ENCODE peak calls at places on chromosomes 13 and 19, in four cellular contexts. L is WTC11; H is posterior cingulate gyrus; U is T-helper 2 cell treated with Interferon-gamma antibody and Interleukin-4, amounts not matched to agents 5 μg/mL and 100 μg/mL, for 36 hours. K is an unnamed sample.

GRCh38 chr13:38394777-38395504 is 45.3 kb downstream of the UFM1 start:
- DNase-seq in L (no peak), H (no peak), U (no peak), K (no peak)

GRCh38 chr13:44259045-44260042 is 114.3 kb upstream of the SERP2 start:
- DNase-seq in L (no peak), H (no peak), U (peak; percentile 79), K (no peak)

GRCh38 chr13:93422980-93423554 is 196.5 kb downstream of the GPC6 start:
- DNase-seq in L (no peak), H (no peak), U (no peak), K (no peak)

GRCh38 chr13:38900188-38900587 is 90.4 kb downstream of the STOML3 start:
- DNase-seq in L (peak; percentile 34), H (no peak), U (no peak), K (peak; percentile 74)

GRCh38 chr19:41705393-41706174 is 2.8 kb upstream of the CEACAM5 start:
- DNase-seq in L (peak; percentile 77), H (no peak), U (no peak), K (peak; percentile 47)

GRCh38 chr13:32746474-32746873 is 160.2 kb downstream of the PDS5B start:
- DNase-seq in L (no peak), H (no peak), U (no peak), K (no peak)

GRCh38 chr19:18735324-18735723 is 51.8 kb downstream of the CRTC1 start:
- DNase-seq in L (no peak), H (no peak), U (no peak), K (no peak)

GRCh38 chr13:91347212-91347995 is at the start of gene MIR17HG:
- DNase-seq in L (peak; percentile 88), H (peak; percentile 73), U (peak; percentile 89), K (peak; percentile 91)

GRCh38 chr19:35048911-35049411 is 7.4 kb downstream of the HPN start:
- DNase-seq in L (no peak), H (peak; percentile 75), U (no peak), K (no peak)

GRCh38 chr13:90533866-90534265 is 813.6 kb upstream of the MIR17HG start:
- DNase-seq in L (no peak), H (no peak), U (no peak), K (no peak)

GRCh38 chr19:33290082-33290815 is 12.1 kb downstream of the CEBPA start:
- DNase-seq in L (no peak), H (no peak), U (no peak), K (no peak)

GRCh38 chr19:48970923-48971395 is 5.8 kb downstream of the FTL start:
- DNase-seq in L (peak; percentile 91), H (peak; percentile 60), U (peak; percentile 67), K (peak; percentile 75)

GRCh38 chr19:40641306-40641705 is 40.1 kb downstream of the LTBP4 start:
- DNase-seq in L (no peak), H (no peak), U (no peak), K (no peak)

GRCh38 chr13:102267191-102267590 is 134.7 kb downstream of the FGF14 start:
- DNase-seq in L (no peak), H (no peak), U (no peak), K (no peak)

GRCh38 chr13:41542281-41542680 is 84.9 kb downstream of the RGCC start:
- DNase-seq in L (no peak), H (no peak), U (no peak), K (no peak)

K was measured in iPS-NIHi11.